ENCODE peak calls at places on chromosomes 4 and X, in nine cellular contexts. A is suprapubic skin, R is A549, E is stomach, Y is transverse colon, N is SK-N-SH, D is K562, W is ovary, V is sigmoid colon. Q is an unnamed sample.

GRCh38 chr4:137471895-137472294 is 60.4 kb downstream of the PCDH18 start:
- DNase-seq in E (no peak), Y (no peak), R (no peak), W (no peak), D (no peak), V (no peak), A (no peak), N (no peak), Q (no peak)

GRCh38 chr4:185580699-185581098 is 45.4 kb upstream of the PDLIM3 start:
- DNase-seq in W (no peak), E (no peak), V (no peak), Y (no peak), A (no peak), R (no peak), N (no peak), D (no peak), Q (no peak)

GRCh38 chr4:150888217-150888616 is 126.9 kb downstream of the LRBA start:
- DNase-seq in V (no peak), N (no peak), D (no peak), W (no peak), A (no peak), R (no peak), Y (no peak), E (no peak), Q (no peak)

GRCh38 chr4:3305610-3306371 is 13.0 kb downstream of the RGS12 start:
- DNase-seq in Y (no peak), D (peak), V (no peak), R (no peak), N (no peak), E (no peak), W (no peak), A (peak), Q (no peak)

GRCh38 chrX:24902808-24903207 is 113.0 kb downstream of the ARX start:
- DNase-seq in A (no peak), W (no peak), D (no peak), V (no peak), E (no peak), Y (no peak), N (no peak), R (no peak), Q (no peak)

GRCh38 chrX:100731441-100732281 is at the start of gene SYTL4:
- DNase-seq in D (peak), E (peak), W (peak), Y (peak), V (peak), N (peak), R (peak), A (peak), Q (no peak)

GRCh38 chrX:9682456-9682855 is 83.2 kb downstream of the GPR143 start:
- DNase-seq in D (no peak), E (no peak), V (no peak), R (no peak), W (no peak), Y (peak), A (no peak), N (no peak), Q (no peak)

GRCh38 chr4:72449705-72450104 is 119.3 kb downstream of the ADAMTS3 start:
- DNase-seq in A (no peak), D (no peak), V (no peak), R (no peak), E (no peak), W (no peak), Y (no peak), N (no peak), Q (no peak)

GRCh38 chr4:150569384-150569987 is 12.5 kb upstream of the MAB21L2 start:
- DNase-seq in V (peak), W (no peak), N (no peak), Y (no peak), E (no peak), A (no peak), D (peak), R (peak), Q (no peak)

GRCh38 chrX:2176733-2177132 is 324.0 kb downstream of the DHRSX start:
- DNase-seq in Y (no peak), W (no peak), A (no peak), E (no peak), R (no peak), V (no peak), D (no peak), N (no peak), Q (no peak)

GRCh38 chrX:100376581-100376980 is 33.5 kb downstream of the PCDH19 start:
- DNase-seq in V (no peak), A (no peak), D (no peak), R (no peak), Y (no peak), E (no peak), N (no peak), W (no peak), Q (no peak)

GRCh38 chr4:47526281-47526680 is 41.2 kb downstream of the ATP10D start:
- DNase-seq in R (no peak), Y (no peak), E (no peak), V (no peak), D (no peak), N (no peak), W (no peak), A (no peak), Q (no peak)

GRCh38 chrX:15475486-15475885 is 17.6 kb downstream of the PIR start:
- DNase-seq in V (no peak), W (no peak), D (no peak), A (no peak), N (no peak), E (no peak), Y (no peak), R (no peak), Q (no peak)

GRCh38 chrX:48695524-48695875 is 1.0 kb upstream of the SUV39H1 start:
- DNase-seq in D (no peak), R (no peak), A (no peak), W (no peak), N (no peak), Y (no peak), E (no peak), V (no peak), Q (no peak)

GRCh38 chrX:906586-906985 is 276.0 kb downstream of the SHOX start:
- DNase-seq in V (no peak), N (no peak), R (no peak), E (no peak), A (no peak), W (no peak), D (no peak), Y (no peak), Q (no peak)

GRCh38 chrX:136674270-136674986 is 26.5 kb downstream of the CD40LG start:
- DNase-seq in W (no peak), V (no peak), A (no peak), N (no peak), E (no peak), R (no peak), Y (no peak), D (no peak), Q (no peak)

GRCh38 chr4:182647901-182648300 is 269.3 kb downstream of the DCTD start:
- DNase-seq in V (no peak), N (no peak), R (no peak), A (no peak), Y (no peak), E (no peak), W (no peak), D (no peak), Q (no peak)

GRCh38 chrX:111505783-111506182 is 5.7 kb upstream of the SERTM2 start:
- DNase-seq in A (no peak), N (no peak), V (no peak), W (no peak), E (no peak), D (no peak), R (no peak), Y (no peak), Q (no peak)

GRCh38 chr4:6019316-6020263 is 1.4 kb upstream of the C4orf50 start:
- DNase-seq in R (peak), V (no peak), N (peak), E (peak), D (peak), A (no peak), Y (peak), W (no peak), Q (peak)

GRCh38 chr4:161841759-161842158 is 322.0 kb downstream of the FSTL5 start:
- DNase-seq in W (no peak), Y (no peak), E (no peak), N (no peak), D (no peak), R (no peak), V (no peak), A (no peak), Q (no peak)

GRCh38 chr4:65046496-65047101 is 623.7 kb downstream of the EPHA5 start:
- DNase-seq in R (no peak), E (no peak), N (no peak), V (no peak), D (no peak), W (no peak), A (no peak), Y (no peak), Q (no peak)

GRCh38 chr4:110640608-110641007 is 17.7 kb upstream of the PITX2 start:
- DNase-seq in E (no peak), V (no peak), D (no peak), Y (no peak), W (no peak), A (no peak), N (no peak), R (no peak), Q (no peak)

GRCh38 chr4:73853246-73853704 is at the start of gene PF4V1:
- DNase-seq in W (no peak), R (no peak), A (peak), D (no peak), N (no peak), V (peak), E (peak), Y (peak), Q (no peak)

GRCh38 chr4:121071640-121072037 is 696 bp downstream of the NDNF start:
- DNase-seq in V (no peak), R (no peak), D (no peak), W (no peak), Y (peak), N (peak), E (no peak), A (no peak), Q (no peak)
- TF ChIP-seq EP300 in V (no peak), R (no peak), D (no peak), W (no peak), Y (no peak), N (no peak), E (no peak), A (no peak), Q (no peak)

GRCh38 chrX:28794751-28795150 is 207.5 kb downstream of the IL1RAPL1 start:
- DNase-seq in R (no peak), E (no peak), D (no peak), A (no peak), V (no peak), W (no peak), N (no peak), Y (no peak), Q (no peak)
- TF ChIP-seq EP300 in R (no peak), E (no peak), D (no peak), A (no peak), V (no peak), W (no peak), N (no peak), Y (no peak), Q (no peak)

DNA sequence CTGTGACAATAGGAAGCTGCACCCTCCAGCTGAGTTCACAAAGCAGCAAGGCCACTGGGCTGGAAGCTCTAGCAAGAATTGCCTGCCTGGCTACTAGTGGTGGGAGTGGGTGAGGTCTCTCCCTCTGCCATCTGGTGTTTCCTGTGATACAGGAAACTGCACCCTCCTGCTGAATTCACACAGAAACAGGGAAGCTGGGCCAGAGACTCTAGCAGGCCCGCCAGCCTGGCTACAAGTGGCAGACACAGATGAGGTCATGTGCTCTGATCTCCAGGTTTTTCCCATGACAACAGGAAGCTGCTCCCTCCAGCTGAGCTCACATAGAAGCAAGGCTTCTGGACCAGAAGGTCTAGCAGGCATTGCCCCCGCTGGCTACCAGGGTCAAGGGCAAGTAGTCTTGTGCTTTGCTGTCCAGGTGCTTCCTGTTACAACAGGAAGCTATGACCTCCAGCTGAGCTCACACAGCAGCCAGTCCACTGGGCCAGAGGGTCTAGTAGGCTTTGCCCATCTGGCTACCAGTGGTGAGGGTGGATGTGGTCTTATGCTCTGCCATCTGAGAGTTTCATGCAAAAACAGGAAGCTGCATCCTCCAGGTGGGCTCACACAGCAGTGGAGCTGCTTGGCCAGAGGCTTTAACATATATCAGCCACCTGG is 41.5 kb upstream of the ZXDA start:
- DNase-seq in V (peak), Y (peak), R (no peak), N (no peak), D (no peak), W (no peak), A (no peak), E (no peak), Q (no peak)
- TF ChIP-seq EP300 in V (no peak), Y (no peak), R (no peak), N (no peak), D (no peak), W (no peak), A (no peak), E (no peak), Q (peak)

DNA sequence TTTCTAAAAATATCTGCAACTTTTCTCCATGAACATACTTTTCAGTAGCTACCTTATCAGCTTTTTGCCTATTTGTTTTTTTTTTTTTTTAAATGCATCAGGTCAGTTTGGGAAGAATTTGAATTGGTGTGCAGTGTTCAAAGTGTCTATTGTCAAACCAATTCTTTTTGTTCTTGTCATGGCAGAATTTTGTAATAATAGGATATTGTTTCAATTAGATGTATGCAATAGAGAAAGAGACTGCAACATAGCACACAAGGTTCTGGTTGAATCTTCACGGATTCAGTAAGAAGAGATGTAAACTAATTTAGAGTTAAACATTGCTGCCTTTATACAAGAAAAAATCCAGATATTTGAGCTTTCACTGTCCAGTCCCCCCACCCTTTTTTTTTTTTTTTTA is 277.1 kb downstream of the GRID2 start:
- DNase-seq in D (no peak), R (no peak), Y (no peak), E (no peak), V (no peak), N (no peak), W (no peak), A (no peak), Q (no peak)
- TF ChIP-seq EP300 in D (no peak), R (no peak), Y (no peak), E (no peak), V (no peak), N (no peak), W (no peak), A (no peak), Q (no peak)

GRCh38 chrX:109270580-109271484 is 211.1 kb downstream of the GUCY2F start:
- DNase-seq in A (no peak), D (no peak), Y (peak), V (no peak), E (peak), R (no peak), N (no peak), W (no peak), Q (no peak)
- TF ChIP-seq EP300 in A (no peak), D (no peak), Y (no peak), V (no peak), E (no peak), R (no peak), N (no peak), W (no peak), Q (no peak)

GRCh38 chrX:97026406-97026805 is 142.7 kb downstream of the RPA4 start:
- DNase-seq in Y (no peak), R (no peak), E (no peak), D (no peak), N (peak), V (no peak), A (no peak), W (no peak), Q (no peak)
- TF ChIP-seq EP300 in Y (no peak), R (no peak), E (no peak), D (no peak), N (no peak), V (no peak), A (no peak), W (no peak), Q (no peak)

DNA sequence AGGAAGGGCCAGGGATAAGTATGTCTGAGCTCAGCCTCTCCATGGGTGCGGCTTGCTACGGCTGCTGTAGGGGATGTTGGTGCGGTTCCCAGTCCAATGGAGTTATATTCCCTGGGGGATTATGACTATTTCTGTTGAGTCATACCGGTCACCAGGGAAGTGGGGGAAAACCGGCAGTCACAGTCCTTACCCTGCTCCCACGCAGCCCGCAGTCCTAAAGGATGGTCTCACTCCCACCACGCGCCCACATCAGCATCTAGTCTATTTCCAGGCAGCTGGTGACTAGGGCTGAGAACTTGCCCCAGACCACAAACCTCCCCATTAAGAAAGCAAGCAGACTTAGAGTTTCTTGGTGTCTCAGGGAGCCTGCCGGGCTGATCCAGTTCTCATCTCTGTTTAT is 191.6 kb downstream of the VEGFC start:
- DNase-seq in D (no peak), R (no peak), N (no peak), E (no peak), V (no peak), W (no peak), Y (no peak), A (no peak), Q (no peak)
- TF ChIP-seq EP300 in D (no peak), R (no peak), N (no peak), E (no peak), V (no peak), W (no peak), Y (no peak), A (no peak), Q (no peak)

DNA sequence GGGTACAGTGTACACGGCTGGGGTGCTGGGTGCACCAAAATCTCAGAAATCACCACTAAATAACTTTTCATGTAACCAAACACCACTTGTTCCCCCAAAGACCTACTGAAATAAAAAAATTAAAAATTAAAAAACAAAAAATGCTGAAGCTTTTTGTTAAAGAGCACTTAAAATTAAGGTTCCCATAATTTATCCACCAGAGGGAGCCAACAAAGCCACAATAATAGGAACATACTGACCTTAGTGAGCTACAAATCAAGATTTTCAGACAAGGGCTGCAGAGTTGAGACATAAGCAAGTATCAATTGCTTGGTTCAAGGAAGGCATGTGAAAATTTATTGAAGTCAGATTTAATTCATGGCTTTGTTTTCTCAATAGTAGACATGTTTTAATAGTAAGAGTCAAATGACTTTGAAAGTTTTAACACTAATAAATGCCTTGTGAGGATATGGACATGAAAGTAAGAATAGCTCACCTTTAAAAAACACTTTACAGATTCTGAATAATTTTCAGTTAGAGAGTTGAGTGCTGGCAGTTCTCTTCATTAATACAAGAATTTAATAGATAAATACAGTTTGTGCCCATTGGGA is 43.0 kb upstream of the SCOC start:
- DNase-seq in R (peak), A (no peak), V (no peak), W (no peak), Y (no peak), D (no peak), N (no peak), E (no peak), Q (no peak)
- TF ChIP-seq EP300 in R (no peak), A (no peak), V (no peak), W (no peak), Y (no peak), D (no peak), N (no peak), E (no peak), Q (no peak)

DNA sequence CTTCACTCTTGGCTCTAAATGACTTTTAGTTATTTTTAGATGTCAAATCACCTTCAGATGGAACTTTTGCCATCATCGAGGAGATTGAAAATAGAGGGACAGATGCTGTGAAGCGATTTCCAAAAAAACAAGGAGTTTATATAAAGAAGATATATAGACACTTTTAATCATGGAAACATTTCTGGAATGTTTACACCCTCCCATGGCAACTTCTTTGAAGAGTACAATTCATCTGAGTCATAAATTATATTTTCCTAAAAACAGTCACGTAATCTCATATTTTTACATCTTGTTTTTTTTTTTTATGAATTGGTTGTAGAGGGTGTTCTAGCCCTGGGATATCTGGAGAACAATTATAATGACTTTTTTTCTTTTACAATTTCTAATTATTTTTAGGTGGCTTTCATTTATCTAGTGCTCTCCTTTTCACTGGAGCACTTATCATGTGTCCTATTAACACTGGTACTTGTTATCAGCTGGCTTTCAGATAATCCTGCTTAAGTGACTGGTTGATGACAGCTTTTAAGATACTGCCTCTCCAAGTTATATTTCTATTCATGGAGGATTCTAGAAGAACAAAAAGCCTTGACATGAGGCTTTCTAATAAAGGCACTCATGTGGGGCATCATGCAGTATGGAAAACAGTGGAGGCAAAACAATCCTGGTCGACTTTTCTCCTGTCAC is 24.9 kb downstream of the PCDH7 start:
- DNase-seq in Y (no peak), E (no peak), N (no peak), A (no peak), R (no peak), V (no peak), D (no peak), W (no peak), Q (no peak)
- TF ChIP-seq EP300 in Y (no peak), E (no peak), N (no peak), A (no peak), R (no peak), V (no peak), D (no peak), W (no peak), Q (no peak)